ENCODE peak calls at places on chromosomes 1 and 21, in five cellular contexts. F is heart right ventricle; O is aorta; P is foreskin melanocyte; U is stimulated activated naive CD8-positive, alpha-beta T cell treated with anti-CD3 and anti-CD28 coated beads, Interleukin-15, amount 100 ng/mL, for 72 hours. B is an unnamed sample.

GRCh38 chr21:39000496-39000895 is 182.8 kb downstream of the PSMG1 start:
- DNase-seq in O (no peak), U (peak), P (no peak), F (peak), B (no peak)

GRCh38 chr1:206477581-206478380 is 7.5 kb downstream of the IKBKE start:
- DNase-seq in P (no peak), F (no peak), O (no peak), U (no peak), B (no peak)

GRCh38 chr1:64060611-64061302 is 142.7 kb upstream of the UBE2U start:
- DNase-seq in P (no peak), U (no peak), O (no peak), F (no peak), B (no peak)

GRCh38 chr1:5885471-5886139 is 106.6 kb downstream of the NPHP4 start:
- DNase-seq in U (no peak), P (no peak), F (no peak), O (no peak), B (no peak)

GRCh38 chr1:7295946-7296345 is 475.1 kb upstream of the VAMP3 start:
- DNase-seq in U (no peak), F (no peak), P (no peak), O (no peak), B (no peak)

GRCh38 chr1:201902198-201902597 is 13.5 kb downstream of the SHISA4 start:
- DNase-seq in U (no peak), F (no peak), O (no peak), P (peak), B (no peak)

GRCh38 chr21:21324297-21324696 is 326.1 kb downstream of the NCAM2 start:
- DNase-seq in O (no peak), F (no peak), U (no peak), P (no peak), B (no peak)

GRCh38 chr1:15941044-15941840 is 34.7 kb downstream of the ZBTB17 start:
- DNase-seq in O (no peak), F (no peak), P (no peak), U (no peak), B (no peak)

GRCh38 chr1:93616996-93617669 is 64.5 kb downstream of the BCAR3 start:
- DNase-seq in P (no peak), U (no peak), F (peak), O (peak), B (no peak)

GRCh38 chr1:180173952-180174351 is 19.3 kb downstream of the QSOX1 start:
- DNase-seq in O (peak), F (peak), U (no peak), P (no peak), B (no peak)

GRCh38 chr1:31620631-31621497 is 3.4 kb downstream of the HCRTR1 start:
- DNase-seq in U (no peak), F (no peak), O (no peak), P (no peak), B (no peak)

GRCh38 chr1:235972316-235973090 is 92.4 kb downstream of the NID1 start:
- DNase-seq in F (no peak), P (no peak), O (no peak), U (no peak), B (peak)

GRCh38 chr1:218939095-218939494 is 234.6 kb upstream of the LYPLAL1 start:
- DNase-seq in F (no peak), P (no peak), U (no peak), O (no peak), B (no peak)

GRCh38 chr1:187336769-187337168 is 508.0 kb downstream of the PLA2G4A start:
- DNase-seq in F (no peak), P (no peak), O (no peak), U (no peak), B (no peak)

GRCh38 chr1:168719306-168720111 is 9.5 kb downstream of the DPT start:
- DNase-seq in F (no peak), U (no peak), O (no peak), P (no peak), B (peak)

GRCh38 chr1:158117854-158118691 is 62.6 kb upstream of the CD1D start:
- DNase-seq in F (peak), P (no peak), O (no peak), U (peak), B (no peak)

GRCh38 chr1:37032660-37033354 is 1.5 kb downstream of the GRIK3 start:
- DNase-seq in F (no peak), P (no peak), U (no peak), O (no peak), B (no peak)

GRCh38 chr1:25878690-25879089 is 3.2 kb upstream of the PAQR7 start:
- DNase-seq in O (no peak), P (no peak), U (no peak), F (no peak), B (no peak)

GRCh38 chr1:41980872-41981653 is 62.3 kb upstream of the HIVEP3 start:
- DNase-seq in U (no peak), F (no peak), P (no peak), O (no peak), B (no peak)

GRCh38 chr1:95384570-95384969 is 150.6 kb downstream of the RWDD3 start:
- DNase-seq in U (peak), O (no peak), P (no peak), F (peak), B (no peak)

GRCh38 chr21:36630485-36631206 is 68.3 kb upstream of the SIM2 start:
- DNase-seq in F (peak), O (peak), U (peak), P (no peak), B (peak)

GRCh38 chr1:184866991-184867788 is 107.1 kb downstream of the NIBAN1 start:
- DNase-seq in F (no peak), O (no peak), P (peak), U (peak), B (peak)

GRCh38 chr1:53086504-53087070 is 24.6 kb downstream of the PODN start:
- DNase-seq in O (no peak), U (no peak), P (no peak), F (no peak), B (no peak)

GRCh38 chr1:153963850-153964331 is 554 bp upstream of the SLC39A1 start:
- DNase-seq in U (no peak), F (no peak), P (no peak), O (no peak), B (no peak)

GRCh38 chr1:7172804-7173203 is 387.6 kb downstream of the CAMTA1 start:
- DNase-seq in P (no peak), U (no peak), F (no peak), O (no peak), B (no peak)

GRCh38 chr1:198935371-198935921 is 296.6 kb downstream of the PTPRC start:
- DNase-seq in O (peak), F (peak), P (peak), U (peak), B (peak)

GRCh38 chr1:89274431-89274857 is 1.8 kb upstream of the GBP5 start:
- DNase-seq in F (no peak), P (no peak), O (no peak), U (no peak), B (no peak)

GRCh38 chr1:67261646-67262045 is 46.0 kb upstream of the IL12RB2 start:
- DNase-seq in F (no peak), O (no peak), P (no peak), U (peak), B (no peak)

GRCh38 chr1:183610053-183610452 is 19.8 kb upstream of the NCF2 start:
- DNase-seq in F (peak), O (no peak), U (no peak), P (no peak), B (no peak)

GRCh38 chr21:34635307-34635706 is 20.4 kb upstream of the RCAN1 start:
- DNase-seq in F (no peak), O (no peak), U (peak), P (no peak), B (no peak)

GRCh38 chr21:14500873-14501272 is 45.2 kb downstream of the SAMSN1 start:
- DNase-seq in U (no peak), O (no peak), P (no peak), F (no peak), B (no peak)

GRCh38 chr1:157356611-157357010 is 195.7 kb downstream of the FCRL5 start:
- DNase-seq in U (no peak), P (no peak), O (no peak), F (no peak), B (no peak)

GRCh38 chr21:23887709-23888303 is 1719.5 kb downstream of the MRPL39 start:
- DNase-seq in U (peak), P (no peak), O (no peak), F (no peak), B (no peak)

GRCh38 chr1:44684525-44684924 is 10.0 kb downstream of the ARMH1 start:
- DNase-seq in P (no peak), F (no peak), U (no peak), O (no peak), B (peak)

GRCh38 chr1:214076341-214077035 is 88.7 kb downstream of the PROX1 start:
- DNase-seq in F (no peak), U (no peak), O (no peak), P (no peak), B (no peak)

GRCh38 chr1:76463278-76463677 is 388.7 kb downstream of the ST6GALNAC3 start:
- DNase-seq in P (no peak), F (no peak), O (no peak), U (no peak), B (no peak)

B was measured in HL-60.